ENCODE peak calls at places on chromosomes 2 and 18, in seven cellular contexts. Q is CD4-positive, alpha-beta T cell; N is body of pancreas; D is A549; E is DND-41; U is mucosa of descending colon; Y is GM13977. J is an unnamed sample.

GRCh38 chr2:198517961-198518360 is 713.6 kb downstream of the PLCL1 start:
- DNase-seq in Q (no peak), N (no peak), D (no peak), E (no peak), U (no peak), Y (no peak), J (no peak)

GRCh38 chr18:6328624-6329016 is 86.1 kb downstream of the L3MBTL4 start:
- DNase-seq in Q (no peak), N (peak; percentile 63), D (no peak), E (no peak), U (no peak), Y (no peak), J (no peak)

GRCh38 chr2:233165895-233166661 is 85.4 kb upstream of the ATG16L1 start:
- DNase-seq in Q (no peak), N (peak; percentile 16), D (peak; percentile 28), E (no peak), U (peak; percentile 82), Y (no peak), J (peak; percentile 51)

GRCh38 chr2:199596549-199596948 is 138.8 kb upstream of the SATB2 start:
- DNase-seq in Q (no peak), N (peak; percentile 17), D (peak; percentile 6), E (peak; percentile 12), U (no peak), Y (no peak), J (no peak)

GRCh38 chr2:147679664-147680502 is 164.9 kb upstream of the ACVR2A start:
- DNase-seq in Q (no peak), N (no peak), D (no peak), E (no peak), U (no peak), Y (no peak), J (no peak)

GRCh38 chr2:146806295-146807005 is 1038.4 kb upstream of the ACVR2A start:
- DNase-seq in Q (no peak), N (no peak), D (no peak), E (no peak), U (no peak), Y (no peak), J (no peak)

GRCh38 chr2:66544258-66544657 is 109.3 kb downstream of the MEIS1 start:
- DNase-seq in Q (no peak), N (no peak), D (no peak), E (no peak), U (no peak), Y (no peak), J (no peak)

GRCh38 chr2:71938659-71939587 is 208.7 kb downstream of the CYP26B1 start:
- DNase-seq in Q (peak; percentile 23), N (no peak), D (no peak), E (no peak), U (no peak), Y (no peak), J (no peak)

GRCh38 chr2:216710531-216711282 is 15.4 kb upstream of the IGFBP5 start:
- DNase-seq in Q (no peak), N (no peak), D (no peak), E (no peak), U (no peak), Y (no peak), J (no peak)

GRCh38 chr2:126864861-126865260 is 33.8 kb upstream of the TEX51 start:
- DNase-seq in Q (no peak), N (no peak), D (no peak), E (no peak), U (no peak), Y (no peak), J (peak; percentile 8)

GRCh38 chr2:12607971-12608370 is 108.8 kb upstream of the TRIB2 start:
- DNase-seq in Q (no peak), N (no peak), D (no peak), E (no peak), U (no peak), Y (no peak), J (peak; percentile 27)

GRCh38 chr18:60549338-60549960 is 176.9 kb upstream of the MC4R start:
- DNase-seq in Q (no peak), N (no peak), D (peak; percentile 1), E (peak; percentile 44), U (no peak), Y (peak; percentile 38), J (peak; percentile 24)

GRCh38 chr18:57784034-57784815 is 18.9 kb downstream of the ATP8B1 start:
- DNase-seq in Q (no peak), N (no peak), D (no peak), E (no peak), U (no peak), Y (no peak), J (no peak)

GRCh38 chr2:29844713-29845320 is 76.6 kb downstream of the ALK start:
- DNase-seq in Q (no peak), N (no peak), D (no peak), E (no peak), U (no peak), Y (no peak), J (no peak)

GRCh38 chr2:96142217-96143113 is 2.8 kb downstream of the DUSP2 start:
- DNase-seq in Q (no peak), N (peak; percentile 8), D (no peak), E (no peak), U (peak; percentile 65), Y (peak; percentile 74), J (peak; percentile 95)

GRCh38 chr2:231482806-231483391 is 18.6 kb upstream of the NCL start:
- DNase-seq in Q (peak; percentile 79), N (peak; percentile 83), D (peak; percentile 87), E (peak; percentile 54), U (peak; percentile 79), Y (peak; percentile 89), J (peak; percentile 80)

GRCh38 chr2:186554850-186555785 is 34.7 kb upstream of the ITGAV start:
- DNase-seq in Q (no peak), N (no peak), D (no peak), E (no peak), U (no peak), Y (no peak), J (no peak)

GRCh38 chr2:20015482-20016083 is 3.1 kb upstream of the MATN3 start:
- DNase-seq in Q (no peak), N (no peak), D (peak; percentile 40), E (no peak), U (no peak), Y (peak; percentile 72), J (no peak)

GRCh38 chr2:213451542-213452256 is 167.4 kb downstream of the SPAG16 start:
- DNase-seq in Q (no peak), N (peak; percentile 51), D (no peak), E (no peak), U (peak; percentile 63), Y (no peak), J (no peak)

GRCh38 chr2:233058717-233059546 is 1.2 kb upstream of the INPP5D start:
- DNase-seq in Q (no peak), N (no peak), D (no peak), E (no peak), U (no peak), Y (no peak), J (no peak)

GRCh38 chr2:100629309-100629708 is 66.5 kb downstream of the PDCL3 start:
- DNase-seq in Q (no peak), N (no peak), D (no peak), E (no peak), U (no peak), Y (no peak), J (no peak)

GRCh38 chr2:100632759-100633158 is 70.0 kb downstream of the PDCL3 start:
- DNase-seq in Q (no peak), N (no peak), D (no peak), E (no peak), U (no peak), Y (no peak), J (no peak)

GRCh38 chr2:100628506-100628905 is 65.7 kb downstream of the PDCL3 start:
- DNase-seq in Q (no peak), N (no peak), D (no peak), E (no peak), U (no peak), Y (no peak), J (no peak)

GRCh38 chr2:100632021-100632420 is 69.2 kb downstream of the PDCL3 start:
- DNase-seq in Q (no peak), N (no peak), D (no peak), E (no peak), U (no peak), Y (no peak), J (no peak)

GRCh38 chr2:100630473-100630977 is 67.7 kb downstream of the PDCL3 start:
- DNase-seq in Q (no peak), N (no peak), D (no peak), E (no peak), U (no peak), Y (no peak), J (peak; percentile 56)
- TF ChIP-seq CTCF in Q (no peak), N (no peak), D (no peak), E (peak; percentile 11), U (no peak), Y (no peak), J (no peak)

DNA sequence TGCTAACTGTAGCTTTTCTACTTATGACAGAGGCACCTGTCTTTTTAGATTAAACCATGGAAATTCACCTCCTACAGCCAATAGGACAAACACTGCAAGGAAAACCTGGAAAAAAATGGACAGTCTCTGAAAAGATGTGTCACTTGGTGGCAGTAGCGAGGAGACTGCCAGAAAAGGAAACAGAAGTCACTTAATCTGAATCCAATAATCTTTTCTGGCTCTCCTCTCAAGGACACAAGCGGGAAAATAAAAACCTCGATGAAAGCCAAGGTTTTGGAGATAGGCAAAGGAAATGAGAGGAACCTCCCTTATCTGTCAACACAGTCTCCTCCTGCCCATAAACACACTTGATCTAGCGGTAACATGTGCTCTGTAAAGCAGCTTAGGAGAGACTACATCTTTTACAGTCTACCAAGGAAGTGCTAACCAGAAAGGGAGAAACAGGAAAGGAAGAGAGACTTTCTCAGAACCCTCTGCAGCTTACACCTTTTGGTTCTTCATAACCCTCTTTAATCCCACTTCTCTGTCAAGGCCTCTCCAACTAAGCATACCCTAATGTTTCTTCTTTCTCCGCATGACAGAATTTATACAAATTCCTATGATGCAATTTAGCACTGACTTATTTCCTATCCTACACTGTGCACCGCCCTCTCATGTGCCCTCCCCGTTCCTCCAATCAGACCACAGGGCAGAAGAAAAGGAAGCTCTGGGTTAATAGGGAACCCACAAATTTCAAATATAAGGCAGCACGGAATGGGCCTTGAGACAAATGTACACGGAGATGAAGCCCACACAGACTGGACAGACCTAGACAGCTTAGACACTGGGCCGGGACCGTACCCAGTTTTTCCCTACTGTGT is 52.8 kb downstream of the CLASP1 start:
- DNase-seq in Q (no peak), N (peak; percentile 53), D (peak; percentile 18), E (no peak), U (no peak), Y (peak; percentile 31), J (peak; percentile 60)
- TF ChIP-seq CTCF in Q (peak; percentile 25), N (peak; percentile 59), D (peak; percentile 63), E (peak; percentile 49), U (no peak), Y (peak; percentile 43), J (no peak)

GRCh38 chr2:55167630-55167967 is 64.5 kb downstream of the CLHC1 start:
- DNase-seq in Q (no peak), N (no peak), D (no peak), E (no peak), U (no peak), Y (no peak), J (no peak)
- TF ChIP-seq CTCF in Q (no peak), N (no peak), D (no peak), E (no peak), U (no peak), Y (no peak), J (no peak)

GRCh38 chr2:131673400-131674173 is 145.9 kb downstream of the CCDC74A start:
- DNase-seq in Q (peak; percentile 68), N (peak; percentile 89), D (peak; percentile 59), E (peak; percentile 13), U (peak; percentile 76), Y (peak; percentile 72), J (peak; percentile 76)

DNA sequence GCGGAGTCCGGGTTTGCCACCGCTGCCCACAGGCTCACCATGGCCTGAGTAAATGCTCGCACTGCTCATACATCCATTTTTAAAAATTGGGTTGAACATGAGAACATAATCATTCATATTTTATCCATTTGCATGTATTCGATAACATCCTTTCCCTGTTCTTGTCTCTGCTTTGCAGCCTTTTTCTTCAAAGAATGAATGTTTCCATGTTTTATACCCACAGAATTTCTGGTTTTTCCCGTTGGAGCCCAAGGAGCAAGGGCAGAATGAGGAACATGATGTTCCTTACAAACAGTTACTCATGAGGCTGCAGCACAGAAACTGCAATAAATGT is 146.5 kb downstream of the CCDC74A start:
- DNase-seq in Q (no peak), N (no peak), D (no peak), E (no peak), U (no peak), Y (no peak), J (no peak)
- TF ChIP-seq CTCF in Q (peak; percentile 52), N (no peak), D (peak; percentile 2), E (no peak), U (peak; percentile 3), Y (no peak), J (peak; percentile 41)

J was measured in activated CD8-positive, alpha-beta T cell treated with anti-CD3 and anti-CD28 coated beads for 36 hours.